ENCODE peak calls at places on chromosomes 6 and 20, in ten cellular contexts. One of them, this sample, is unnamed.
A peak's percentile ranks its signal among the peaks of the same experiment; 100 is the strongest.

GRCh38 chr6:107308676-107309075 is 150.7 kb downstream of the PDSS2 start:
- DNase-seq in neural progenitor cell: no peak
- DNase-seq in body of pancreas: no peak
- DNase-seq in CD8-positive, alpha-beta T cell: no peak
- DNase-seq in CD4-positive, alpha-beta T cell: no peak
- DNase-seq in cardiac muscle cell: no peak
- DNase-seq in thoracic aorta: no peak
- DNase-seq in breast epithelium: no peak
- DNase-seq in right atrium auricular region: no peak
- DNase-seq in tibial artery: no peak
- DNase-seq in this sample: no peak

GRCh38 chr6:137637161-137637560 is 143.0 kb upstream of the OLIG3 start:
- DNase-seq in neural progenitor cell: no peak
- DNase-seq in body of pancreas: no peak
- DNase-seq in CD8-positive, alpha-beta T cell: no peak
- DNase-seq in CD4-positive, alpha-beta T cell: no peak
- DNase-seq in cardiac muscle cell: no peak
- DNase-seq in thoracic aorta: no peak
- DNase-seq in breast epithelium: peak; percentile 63
- DNase-seq in right atrium auricular region: no peak
- DNase-seq in tibial artery: peak; percentile 39
- DNase-seq in this sample: peak; percentile 21

GRCh38 chr6:56897789-56898509 is 57.0 kb upstream of the BEND6 start:
- DNase-seq in neural progenitor cell: no peak
- DNase-seq in body of pancreas: no peak
- DNase-seq in CD8-positive, alpha-beta T cell: no peak
- DNase-seq in CD4-positive, alpha-beta T cell: no peak
- DNase-seq in cardiac muscle cell: no peak
- DNase-seq in thoracic aorta: no peak
- DNase-seq in breast epithelium: no peak
- DNase-seq in right atrium auricular region: no peak
- DNase-seq in tibial artery: no peak
- DNase-seq in this sample: no peak

GRCh38 chr6:110953633-110954303 is 4.7 kb upstream of the GTF3C6 start:
- DNase-seq in neural progenitor cell: no peak
- DNase-seq in body of pancreas: no peak
- DNase-seq in CD8-positive, alpha-beta T cell: no peak
- DNase-seq in CD4-positive, alpha-beta T cell: no peak
- DNase-seq in cardiac muscle cell: no peak
- DNase-seq in thoracic aorta: no peak
- DNase-seq in breast epithelium: no peak
- DNase-seq in right atrium auricular region: no peak
- DNase-seq in tibial artery: no peak
- DNase-seq in this sample: no peak

GRCh38 chr6:66396549-66396948 is 689.5 kb upstream of the EYS start:
- DNase-seq in neural progenitor cell: no peak
- DNase-seq in body of pancreas: peak; percentile 8
- DNase-seq in CD8-positive, alpha-beta T cell: no peak
- DNase-seq in CD4-positive, alpha-beta T cell: no peak
- DNase-seq in cardiac muscle cell: no peak
- DNase-seq in thoracic aorta: no peak
- DNase-seq in breast epithelium: no peak
- DNase-seq in right atrium auricular region: no peak
- DNase-seq in tibial artery: no peak
- DNase-seq in this sample: no peak

GRCh38 chr6:143674466-143675114 is 3.2 kb upstream of the PHACTR2 start:
- DNase-seq in neural progenitor cell: peak; percentile 24
- DNase-seq in body of pancreas: no peak
- DNase-seq in CD8-positive, alpha-beta T cell: no peak
- DNase-seq in CD4-positive, alpha-beta T cell: no peak
- DNase-seq in cardiac muscle cell: no peak
- DNase-seq in thoracic aorta: no peak
- DNase-seq in breast epithelium: no peak
- DNase-seq in right atrium auricular region: no peak
- DNase-seq in tibial artery: no peak
- DNase-seq in this sample: no peak

GRCh38 chr6:113855500-113856010 is 1.6 kb upstream of the MARCKS start:
- DNase-seq in neural progenitor cell: peak; percentile 67
- DNase-seq in body of pancreas: peak; percentile 41
- DNase-seq in CD8-positive, alpha-beta T cell: no peak
- DNase-seq in CD4-positive, alpha-beta T cell: no peak
- DNase-seq in cardiac muscle cell: peak; percentile 50
- DNase-seq in thoracic aorta: no peak
- DNase-seq in breast epithelium: no peak
- DNase-seq in right atrium auricular region: no peak
- DNase-seq in tibial artery: peak; percentile 23
- DNase-seq in this sample: peak; percentile 39

GRCh38 chr20:24630486-24631172 is 161.2 kb downstream of the SYNDIG1 start:
- DNase-seq in neural progenitor cell: no peak
- DNase-seq in body of pancreas: no peak
- DNase-seq in CD8-positive, alpha-beta T cell: peak; percentile 21
- DNase-seq in CD4-positive, alpha-beta T cell: no peak
- DNase-seq in cardiac muscle cell: no peak
- DNase-seq in thoracic aorta: no peak
- DNase-seq in breast epithelium: no peak
- DNase-seq in right atrium auricular region: peak; percentile 43
- DNase-seq in tibial artery: no peak
- DNase-seq in this sample: no peak

GRCh38 chr20:18835850-18836249 is 22.3 kb downstream of the SCP2D1 start:
- DNase-seq in neural progenitor cell: no peak
- DNase-seq in body of pancreas: no peak
- DNase-seq in CD8-positive, alpha-beta T cell: no peak
- DNase-seq in CD4-positive, alpha-beta T cell: no peak
- DNase-seq in cardiac muscle cell: no peak
- DNase-seq in thoracic aorta: no peak
- DNase-seq in breast epithelium: no peak
- DNase-seq in right atrium auricular region: no peak
- DNase-seq in tibial artery: no peak
- DNase-seq in this sample: no peak

GRCh38 chr20:18837710-18838109 is 24.1 kb downstream of the SCP2D1 start:
- DNase-seq in neural progenitor cell: no peak
- DNase-seq in body of pancreas: peak; percentile 28
- DNase-seq in CD8-positive, alpha-beta T cell: no peak
- DNase-seq in CD4-positive, alpha-beta T cell: no peak
- DNase-seq in cardiac muscle cell: peak; percentile 42
- DNase-seq in thoracic aorta: no peak
- DNase-seq in breast epithelium: no peak
- DNase-seq in right atrium auricular region: no peak
- DNase-seq in tibial artery: no peak
- DNase-seq in this sample: peak; percentile 60

GRCh38 chr20:18839507-18840247 is 26.1 kb downstream of the SCP2D1 start:
- DNase-seq in neural progenitor cell: peak; percentile 34
- DNase-seq in body of pancreas: no peak
- DNase-seq in CD8-positive, alpha-beta T cell: no peak
- DNase-seq in CD4-positive, alpha-beta T cell: no peak
- DNase-seq in cardiac muscle cell: no peak
- DNase-seq in thoracic aorta: no peak
- DNase-seq in breast epithelium: no peak
- DNase-seq in right atrium auricular region: no peak
- DNase-seq in tibial artery: no peak
- DNase-seq in this sample: peak; percentile 22

DNA sequence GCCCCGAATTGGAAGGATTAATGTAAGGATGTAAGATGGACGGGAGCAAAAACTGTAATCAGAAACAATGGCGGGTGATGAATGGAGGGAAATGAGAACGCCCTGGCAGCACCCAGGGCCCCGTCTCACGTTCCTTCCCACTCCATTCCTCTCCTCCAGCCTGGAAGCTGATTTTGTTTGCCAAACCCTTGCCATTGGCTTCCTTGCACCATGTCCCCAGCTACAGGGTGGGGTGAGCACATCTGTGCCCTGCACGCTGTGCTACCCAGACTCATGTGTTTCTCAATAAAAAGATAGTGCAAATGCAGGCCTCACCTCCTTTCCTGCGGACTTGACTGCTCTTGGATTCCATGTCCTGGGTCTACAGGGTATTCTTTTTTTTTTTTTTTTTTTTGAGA is 26.7 kb downstream of the SCP2D1 start:
- DNase-seq in neural progenitor cell: no peak
- DNase-seq in body of pancreas: no peak
- DNase-seq in CD8-positive, alpha-beta T cell: no peak
- DNase-seq in CD4-positive, alpha-beta T cell: no peak
- DNase-seq in cardiac muscle cell: no peak
- DNase-seq in thoracic aorta: no peak
- DNase-seq in breast epithelium: no peak
- DNase-seq in right atrium auricular region: no peak
- DNase-seq in tibial artery: no peak
- DNase-seq in this sample: no peak
- H3K27ac ChIP-seq in neural progenitor cell: no peak overlapping the region
- H3K27ac ChIP-seq in body of pancreas: no peak overlapping the region
- H3K27ac ChIP-seq in CD8-positive, alpha-beta T cell: no peak overlapping the region
- H3K27ac ChIP-seq in CD4-positive, alpha-beta T cell: no peak overlapping the region
- H3K27ac ChIP-seq in cardiac muscle cell: no peak overlapping the region
- H3K27ac ChIP-seq in thoracic aorta: no peak overlapping the region
- H3K27ac ChIP-seq in breast epithelium: no peak overlapping the region
- H3K27ac ChIP-seq in right atrium auricular region: no peak overlapping the region
- H3K27ac ChIP-seq in tibial artery: no peak overlapping the region
- H3K27ac ChIP-seq in this sample: no peak overlapping the region

DNA sequence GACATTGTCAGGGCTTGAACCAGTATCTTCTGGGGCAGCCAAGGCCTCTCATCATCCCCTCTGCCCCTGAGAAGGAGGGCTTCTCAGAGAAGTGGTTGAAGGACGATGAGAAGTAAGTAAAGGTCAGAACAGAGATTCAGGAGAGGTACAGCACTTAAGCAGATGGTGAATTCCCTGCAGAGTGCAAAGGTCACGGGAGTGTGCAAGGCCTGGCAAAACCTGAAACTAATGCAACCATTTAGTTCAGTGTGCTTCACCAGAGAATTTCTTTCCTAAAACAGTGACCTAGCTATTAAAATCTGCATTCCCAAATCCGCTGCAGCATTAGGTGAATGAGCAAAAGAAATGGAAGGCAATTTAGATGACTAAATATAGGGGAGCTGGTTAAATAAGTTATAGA is 58.4 kb downstream of the TRERF1 start:
- DNase-seq in neural progenitor cell: no peak
- DNase-seq in body of pancreas: no peak
- DNase-seq in CD8-positive, alpha-beta T cell: peak; percentile 40
- DNase-seq in CD4-positive, alpha-beta T cell: no peak
- DNase-seq in cardiac muscle cell: no peak
- DNase-seq in thoracic aorta: no peak
- DNase-seq in breast epithelium: no peak
- DNase-seq in right atrium auricular region: no peak
- DNase-seq in tibial artery: no peak
- DNase-seq in this sample: no peak
- H3K27ac ChIP-seq in neural progenitor cell: no peak overlapping the region
- H3K27ac ChIP-seq in body of pancreas: no peak overlapping the region
- H3K27ac ChIP-seq in CD8-positive, alpha-beta T cell: no peak overlapping the region
- H3K27ac ChIP-seq in CD4-positive, alpha-beta T cell: peak overlapping the region; percentile 13
- H3K27ac ChIP-seq in cardiac muscle cell: peak overlapping the region; percentile 30
- H3K27ac ChIP-seq in thoracic aorta: no peak overlapping the region
- H3K27ac ChIP-seq in breast epithelium: no peak overlapping the region
- H3K27ac ChIP-seq in right atrium auricular region: no peak overlapping the region
- H3K27ac ChIP-seq in tibial artery: no peak overlapping the region
- H3K27ac ChIP-seq in this sample: no peak overlapping the region

DNA sequence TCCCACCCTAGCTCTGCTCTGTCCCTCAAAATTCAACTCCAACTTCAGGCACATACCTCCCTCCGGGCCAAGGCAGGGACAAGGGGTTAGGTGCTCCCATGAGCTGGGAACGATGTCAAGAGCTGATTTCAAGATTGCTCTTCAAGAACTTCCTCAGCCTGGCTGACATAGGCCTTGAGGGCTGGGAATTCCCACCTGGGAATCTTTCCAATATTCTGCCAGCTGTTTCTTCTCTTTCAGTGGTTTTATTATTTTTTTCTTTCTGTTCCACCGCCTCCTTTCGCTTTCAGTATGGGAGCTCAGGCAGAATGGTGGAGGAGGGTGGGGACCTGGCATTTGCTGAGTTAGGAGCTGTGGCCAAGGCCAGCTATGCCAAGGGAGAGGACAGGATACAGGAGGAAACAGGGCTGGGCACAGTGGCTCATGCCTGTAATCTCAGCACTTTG is 33.7 kb downstream of the SRSF3 start:
- DNase-seq in neural progenitor cell: no peak
- DNase-seq in body of pancreas: peak; percentile 52
- DNase-seq in CD8-positive, alpha-beta T cell: no peak
- DNase-seq in CD4-positive, alpha-beta T cell: no peak
- DNase-seq in cardiac muscle cell: no peak
- DNase-seq in thoracic aorta: peak; percentile 58
- DNase-seq in breast epithelium: peak; percentile 60
- DNase-seq in right atrium auricular region: peak; percentile 77
- DNase-seq in tibial artery: peak; percentile 69
- DNase-seq in this sample: peak; percentile 61
- H3K27ac ChIP-seq in neural progenitor cell: no peak overlapping the region
- H3K27ac ChIP-seq in body of pancreas: peak overlapping the region; percentile 65
- H3K27ac ChIP-seq in CD8-positive, alpha-beta T cell: no peak overlapping the region
- H3K27ac ChIP-seq in CD4-positive, alpha-beta T cell: no peak overlapping the region
- H3K27ac ChIP-seq in cardiac muscle cell: no peak overlapping the region
- H3K27ac ChIP-seq in thoracic aorta: peak overlapping the region; percentile 89
- H3K27ac ChIP-seq in breast epithelium: peak overlapping the region; percentile 67
- H3K27ac ChIP-seq in right atrium auricular region: peak overlapping the region; percentile 75
- H3K27ac ChIP-seq in tibial artery: peak overlapping the region; percentile 79
- H3K27ac ChIP-seq in this sample: peak overlapping the region; percentile 59

DNA sequence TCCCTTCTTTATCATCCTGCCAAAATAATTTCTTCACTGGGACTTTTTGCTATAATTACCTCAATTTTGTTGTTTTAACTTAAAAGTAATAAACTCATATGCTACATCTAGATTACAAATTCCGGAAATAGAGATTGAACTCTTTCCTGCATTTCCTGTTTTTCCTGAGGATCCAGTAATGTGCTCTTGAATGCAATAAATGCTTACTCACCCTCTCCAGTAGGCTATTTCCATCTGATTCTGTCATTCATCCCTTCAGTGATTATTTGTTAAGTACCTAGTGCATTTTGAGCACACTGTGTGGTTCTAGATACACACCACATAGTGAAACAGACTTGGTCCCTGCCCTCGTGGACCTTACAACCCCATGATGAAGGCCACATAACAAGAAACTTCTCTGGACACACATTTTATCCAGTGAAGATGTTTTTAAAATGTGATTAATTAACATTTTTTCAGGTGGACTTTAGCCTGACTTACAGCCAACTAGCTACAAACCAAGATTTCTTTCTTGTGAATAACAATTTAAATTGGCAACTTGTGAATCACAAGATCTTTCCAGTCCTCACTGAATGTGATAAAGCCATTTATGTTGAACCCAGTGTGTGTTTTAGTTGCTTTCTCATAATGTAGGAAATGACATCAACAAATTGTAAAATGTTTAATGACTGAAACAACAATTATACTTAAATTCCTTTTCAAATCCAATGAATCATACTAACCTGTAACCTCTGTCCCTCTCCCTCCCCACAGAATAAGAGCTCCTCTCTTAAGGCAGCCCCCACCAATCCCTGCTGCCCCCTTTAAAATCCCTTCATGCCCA is 272.3 kb downstream of the KHDC1L start:
- DNase-seq in neural progenitor cell: no peak
- DNase-seq in body of pancreas: no peak
- DNase-seq in CD8-positive, alpha-beta T cell: no peak
- DNase-seq in CD4-positive, alpha-beta T cell: no peak
- DNase-seq in cardiac muscle cell: no peak
- DNase-seq in thoracic aorta: no peak
- DNase-seq in breast epithelium: no peak
- DNase-seq in right atrium auricular region: no peak
- DNase-seq in tibial artery: no peak
- DNase-seq in this sample: no peak
- H3K27ac ChIP-seq in neural progenitor cell: no peak overlapping the region
- H3K27ac ChIP-seq in body of pancreas: no peak overlapping the region
- H3K27ac ChIP-seq in CD8-positive, alpha-beta T cell: no peak overlapping the region
- H3K27ac ChIP-seq in CD4-positive, alpha-beta T cell: no peak overlapping the region
- H3K27ac ChIP-seq in cardiac muscle cell: peak overlapping the region; percentile 80
- H3K27ac ChIP-seq in thoracic aorta: peak overlapping the region; percentile 77
- H3K27ac ChIP-seq in breast epithelium: no peak overlapping the region
- H3K27ac ChIP-seq in right atrium auricular region: no peak overlapping the region
- H3K27ac ChIP-seq in tibial artery: peak overlapping the region; percentile 24
- H3K27ac ChIP-seq in this sample: no peak overlapping the region

This sample was measured in testis.